ENCODE peak calls at places on chromosome X, in four cellular contexts. H is hepatocyte, P is lower leg skin, L is esophagus squamous epithelium. Z is an unnamed sample.

GRCh38 chrX:110086916-110087484 is 84.1 kb downstream of the TMEM164 start:
- DNase-seq in L (no peak), P (no peak), H (peak; percentile 64), Z (no peak)

GRCh38 chrX:40329616-40330015 is 231.9 kb upstream of the BCOR start:
- DNase-seq in H (no peak), L (no peak), P (no peak), Z (no peak)

GRCh38 chrX:139823806-139824205 is 109.0 kb downstream of the ATP11C start:
- DNase-seq in H (no peak), P (no peak), L (no peak), Z (no peak)

GRCh38 chrX:120761810-120762209 is 113.9 kb downstream of the CT47B1 start:
- DNase-seq in L (no peak), H (no peak), P (peak; percentile 12), Z (no peak)

GRCh38 chrX:6021316-6022091 is 207.2 kb downstream of the NLGN4X start:
- DNase-seq in L (no peak), P (peak; percentile 13), H (peak; percentile 52), Z (no peak)

GRCh38 chrX:17412692-17413091 is 37.7 kb downstream of the NHS start:
- DNase-seq in P (no peak), H (no peak), L (no peak), Z (no peak)

GRCh38 chrX:38220024-38220935 is at the start of gene SRPX:
- DNase-seq in P (no peak), L (no peak), H (peak; percentile 47), Z (no peak)

GRCh38 chrX:30888526-30889146 is 418 bp downstream of the TAB3 start:
- DNase-seq in L (no peak), H (peak; percentile 39), P (no peak), Z (no peak)

GRCh38 chrX:118254611-118255010 is 91.3 kb upstream of the WDR44 start:
- DNase-seq in P (peak; percentile 45), L (no peak), H (peak; percentile 72), Z (peak; percentile 78)

GRCh38 chrX:67094061-67094460 is 449.8 kb upstream of the AR start:
- DNase-seq in H (no peak), L (no peak), P (no peak), Z (no peak)

GRCh38 chrX:134758652-134759051 is 100.4 kb upstream of the PLAC1 start:
- DNase-seq in P (no peak), H (no peak), L (no peak), Z (no peak)

GRCh38 chrX:134752558-134752957 is 94.3 kb upstream of the PLAC1 start:
- DNase-seq in P (no peak), L (no peak), H (no peak), Z (no peak)

GRCh38 chrX:134749651-134750450 is 91.6 kb upstream of the PLAC1 start:
- DNase-seq in H (no peak), P (no peak), L (no peak), Z (no peak)

GRCh38 chrX:134753185-134754008 is 95.1 kb upstream of the PLAC1 start:
- DNase-seq in L (no peak), H (no peak), P (no peak), Z (no peak)
- TF ChIP-seq CTCF in L (no peak), H (peak; percentile 40), P (no peak), Z (no peak)

DNA sequence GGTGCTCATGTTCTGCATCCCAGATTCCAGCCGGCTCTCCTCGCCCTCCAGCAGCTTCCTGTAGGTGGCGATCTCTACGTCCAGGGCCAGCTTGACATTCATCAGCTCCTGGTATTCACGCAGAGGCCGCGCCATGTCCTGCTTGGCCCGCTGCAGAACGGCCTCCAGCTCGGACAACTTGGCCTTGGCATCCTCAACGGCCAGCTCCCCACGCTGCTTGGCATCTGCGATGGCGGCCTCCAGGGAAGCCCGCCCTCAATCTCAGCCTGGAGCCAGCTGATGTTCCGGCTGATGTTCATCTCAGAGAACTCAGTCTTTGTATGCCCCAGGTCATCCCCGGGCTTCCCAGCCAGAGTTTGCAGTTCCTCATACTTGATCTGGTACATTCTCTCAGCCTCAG is 431.8 kb upstream of the DIPK2B start:
- DNase-seq in P (no peak), L (no peak), H (no peak), Z (no peak)
- TF ChIP-seq CTCF in P (no peak), L (no peak), H (no peak), Z (no peak)

DNA sequence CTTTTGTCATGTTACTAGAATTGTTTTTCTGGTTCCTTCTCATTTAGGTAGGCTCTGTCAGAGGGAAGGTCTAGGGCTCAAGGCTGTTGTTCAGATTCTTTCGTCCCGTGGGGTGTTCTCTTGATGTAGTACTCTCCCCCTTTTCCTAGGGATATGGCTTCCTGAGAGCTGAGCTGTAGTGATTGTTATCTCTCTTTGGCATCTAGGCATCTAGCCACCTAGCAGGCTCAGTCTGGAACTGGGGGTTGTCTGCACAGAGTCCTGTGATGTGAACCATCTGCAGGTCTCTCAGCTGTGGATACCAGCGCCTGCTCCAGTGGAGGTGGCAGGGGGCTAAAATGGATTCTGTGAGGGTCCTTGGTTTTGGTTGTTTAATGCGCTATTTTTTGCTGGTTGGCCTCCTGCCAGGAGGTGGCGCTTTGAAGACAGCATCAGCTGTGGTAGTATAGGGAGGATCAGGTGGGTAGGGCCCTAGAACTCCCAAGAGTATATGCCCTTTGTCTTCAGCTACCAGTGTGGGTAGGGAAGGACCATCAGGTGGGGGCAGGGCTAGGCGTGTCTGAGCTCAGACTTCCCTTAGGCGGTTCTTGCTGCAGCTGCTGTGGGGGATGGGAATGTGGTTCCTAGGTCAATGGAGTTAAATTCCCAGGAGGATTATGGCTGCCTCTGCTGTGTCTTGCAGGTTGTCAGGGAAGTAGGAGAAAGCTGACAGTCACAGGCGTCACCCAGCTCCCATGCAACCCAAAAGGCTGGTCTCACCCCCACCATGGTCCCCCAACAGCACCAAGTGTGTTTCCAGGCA is 78.0 kb upstream of the RAB40AL start:
- DNase-seq in H (no peak), L (no peak), P (no peak), Z (no peak)
- TF ChIP-seq CTCF in H (no peak), L (no peak), P (no peak), Z (no peak)

GRCh38 chrX:153645921-153646481 is 1.0 kb upstream of the DUSP9 start:
- DNase-seq in L (no peak), P (no peak), H (no peak), Z (no peak)
- TF ChIP-seq CTCF in L (no peak), P (no peak), H (no peak), Z (no peak)

GRCh38 chrX:66023726-66024467 is 16.0 kb downstream of the VSIG4 start:
- DNase-seq in L (no peak), H (no peak), P (no peak), Z (no peak)

GRCh38 chrX:66024570-66024969 is 15.3 kb downstream of the VSIG4 start:
- DNase-seq in L (no peak), H (no peak), P (no peak), Z (no peak)

GRCh38 chrX:66021407-66021757 is 18.5 kb downstream of the VSIG4 start:
- DNase-seq in L (no peak), H (no peak), P (no peak), Z (no peak)

GRCh38 chrX:66021758-66022741 is 17.8 kb downstream of the VSIG4 start:
- DNase-seq in H (no peak), L (no peak), P (no peak), Z (no peak)

DNA sequence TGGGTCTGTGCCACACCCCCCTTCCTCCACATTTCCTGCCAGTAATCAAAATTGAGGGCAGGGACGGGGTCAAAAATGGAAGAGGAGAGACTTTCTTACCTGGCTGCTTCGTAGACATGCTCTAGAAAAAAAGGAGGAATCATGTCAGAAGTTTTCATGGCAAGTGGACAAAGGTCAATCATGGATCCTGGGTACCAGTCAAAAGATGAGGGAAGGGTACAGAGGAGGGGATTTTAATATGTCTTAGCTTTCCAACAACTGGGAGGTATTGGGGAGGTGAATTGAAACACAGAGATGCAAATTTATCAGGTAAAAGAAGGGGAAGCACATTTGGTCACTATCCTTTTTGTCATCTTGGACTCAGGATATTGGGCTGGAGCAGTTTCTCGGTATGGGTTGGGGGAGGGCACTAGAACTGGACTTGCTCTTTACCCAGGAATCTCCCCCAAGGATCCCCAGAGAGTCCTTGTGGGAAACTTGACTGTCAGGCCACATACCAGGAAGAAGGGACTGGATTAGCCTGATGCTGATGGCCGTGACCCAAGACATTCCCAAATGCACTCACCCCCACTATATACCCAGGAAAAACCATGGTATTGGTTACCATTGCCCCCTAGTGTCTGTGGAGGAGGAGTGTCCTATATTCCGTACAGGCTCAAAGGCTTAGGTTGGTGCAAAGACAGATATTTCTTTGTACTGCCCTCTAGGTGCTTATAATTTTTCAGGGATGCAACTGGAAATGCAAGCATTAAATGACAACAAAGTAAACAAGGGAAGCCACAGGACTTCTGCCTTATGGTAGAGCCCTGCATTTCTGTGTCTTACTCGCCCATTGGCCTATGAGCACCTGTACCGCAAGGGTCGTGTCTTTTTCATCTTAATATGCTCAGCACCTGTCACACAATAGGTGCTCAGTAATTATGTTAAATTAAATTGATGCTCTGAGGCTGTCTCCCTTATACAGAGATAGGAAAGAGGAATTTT is 16.8 kb downstream of the VSIG4 start:
- DNase-seq in P (no peak), H (no peak), L (no peak), Z (no peak)
- TF ChIP-seq CTCF in P (no peak), H (no peak), L (no peak), Z (no peak)

GRCh38 chrX:72037601-72038000 is 94.1 kb downstream of the RTL5 start:
- DNase-seq in H (no peak), P (no peak), L (no peak), Z (no peak)
- TF ChIP-seq CTCF in H (no peak), P (no peak), L (no peak), Z (no peak)

DNA sequence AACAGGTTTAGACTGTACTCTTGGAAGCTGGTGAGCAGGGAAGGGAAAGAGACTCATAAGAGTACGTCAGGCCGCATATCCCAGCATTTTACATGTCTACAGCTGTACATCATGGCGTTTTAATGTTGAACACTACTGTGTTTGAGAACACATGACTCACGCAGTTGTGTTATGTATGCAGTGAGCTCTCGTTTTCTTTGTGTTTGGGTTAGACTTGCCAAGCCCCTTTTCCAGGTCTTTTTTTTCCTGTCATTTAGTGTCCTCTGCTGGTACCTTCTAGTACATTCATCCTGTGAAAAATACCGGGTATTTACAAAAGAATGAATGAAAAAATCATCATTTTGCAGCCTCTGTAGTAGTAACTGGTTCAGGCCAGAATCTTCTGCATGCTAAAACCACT is 35.3 kb downstream of the SMS start:
- DNase-seq in H (peak; percentile 48), P (no peak), L (no peak), Z (no peak)
- TF ChIP-seq CTCF in H (peak; percentile 55), P (no peak), L (peak; percentile 29), Z (no peak)

GRCh38 chrX:57329008-57329407 is 42.5 kb downstream of the FAAH2 start:
- DNase-seq in H (no peak), P (no peak), L (no peak), Z (no peak)
- TF ChIP-seq CTCF in H (no peak), P (no peak), L (no peak), Z (no peak)

Z was measured in omental fat pad.